ENCODE peak calls at places on chromosome 9, in four cellular contexts. One of them, this sample, is unnamed.

GRCh38 chr9:124632077-124632621 is 125.0 kb upstream of the NR5A1 start:
- DNase-seq in AG04450: no peak
- DNase-seq in SK-N-SH: no peak
- DNase-seq in AG09309: peak; percentile 35
- DNase-seq in this sample: no peak

GRCh38 chr9:88694625-88695024 is 159.6 kb downstream of the NXNL2 start:
- DNase-seq in AG09309: no peak
- DNase-seq in AG04450: peak; percentile 39
- DNase-seq in SK-N-SH: no peak
- DNase-seq in this sample: no peak

GRCh38 chr9:69122391-69123141 is 51.5 kb upstream of the TJP2 start:
- DNase-seq in AG04450: peak; percentile 63
- DNase-seq in AG09309: no peak
- DNase-seq in SK-N-SH: no peak
- DNase-seq in this sample: no peak

GRCh38 chr9:15142903-15143534 is 164.0 kb downstream of the TTC39B start:
- DNase-seq in SK-N-SH: peak; percentile 71
- DNase-seq in AG09309: no peak
- DNase-seq in AG04450: peak; percentile 24
- DNase-seq in this sample: no peak

GRCh38 chr9:36592801-36593583 is 20.3 kb downstream of the MELK start:
- DNase-seq in SK-N-SH: no peak
- DNase-seq in AG04450: no peak
- DNase-seq in AG09309: no peak
- DNase-seq in this sample: no peak

GRCh38 chr9:89576404-89576824 is 28.4 kb upstream of the GADD45G start:
- DNase-seq in AG04450: no peak
- DNase-seq in SK-N-SH: peak; percentile 37
- DNase-seq in AG09309: no peak
- DNase-seq in this sample: no peak

GRCh38 chr9:4228606-4229005 is 71.3 kb downstream of the GLIS3 start:
- DNase-seq in SK-N-SH: peak; percentile 27
- DNase-seq in AG09309: no peak
- DNase-seq in AG04450: no peak
- DNase-seq in this sample: no peak

GRCh38 chr9:113737414-113738271 is 138.5 kb upstream of the ZNF618 start:
- DNase-seq in AG04450: peak; percentile 1
- DNase-seq in AG09309: peak; percentile 20
- DNase-seq in SK-N-SH: peak; percentile 50
- DNase-seq in this sample: peak; percentile 44

DNA sequence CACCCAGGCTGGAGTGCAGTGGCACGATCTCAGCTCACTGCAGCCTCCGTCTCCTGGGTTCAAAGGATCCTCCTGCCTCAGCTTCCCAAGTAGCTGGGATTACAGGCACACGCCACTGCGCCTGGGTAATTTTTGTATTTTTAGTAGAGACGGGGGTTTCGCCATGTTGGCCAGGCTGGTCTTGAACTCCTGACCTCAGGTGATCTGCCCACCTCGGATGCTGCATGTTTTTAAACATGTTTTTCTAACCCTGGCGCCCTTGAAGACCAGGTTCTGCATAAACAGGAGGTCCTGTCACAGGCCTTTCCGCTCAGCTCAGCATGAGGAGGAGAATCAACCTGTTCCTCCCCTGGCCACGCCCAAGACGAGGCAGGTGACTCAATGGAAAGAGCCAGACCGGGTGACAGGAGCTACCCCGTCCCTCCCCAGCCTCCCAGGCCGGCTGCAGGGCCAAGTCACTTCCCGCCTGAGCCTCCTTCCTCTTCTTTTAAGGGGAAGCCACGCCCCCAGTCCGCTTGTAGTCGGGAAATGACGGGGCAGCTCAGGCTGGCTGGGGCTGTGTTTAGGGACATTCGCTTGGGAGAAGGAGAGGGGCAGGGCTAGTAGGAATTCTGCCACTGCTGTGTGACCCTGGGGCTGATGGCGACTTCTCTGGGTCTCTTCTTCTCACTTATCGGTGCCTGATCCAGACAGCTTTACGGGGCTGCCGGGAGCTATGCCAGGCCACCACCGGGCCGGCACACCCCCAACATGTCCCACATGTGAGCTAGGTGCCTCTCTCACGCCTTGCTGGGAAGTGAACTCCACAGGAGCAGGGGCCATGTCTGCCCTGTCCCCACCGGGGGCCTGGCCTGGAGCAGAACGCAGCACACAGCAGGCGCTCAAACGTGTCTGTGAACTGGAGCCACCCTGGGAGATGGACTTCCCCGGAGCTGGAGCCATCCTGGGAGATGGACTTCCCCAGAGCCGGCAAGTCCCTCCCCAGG is 6.1 kb downstream of the NOTCH1 start:
- DNase-seq in AG04450: no peak
- DNase-seq in SK-N-SH: no peak
- DNase-seq in AG09309: no peak
- DNase-seq in this sample: peak; percentile 93
- H3K4me3 ChIP-seq in AG04450: no peak overlapping the region
- H3K4me3 ChIP-seq in SK-N-SH: no peak overlapping the region
- H3K4me3 ChIP-seq in AG09309: no peak overlapping the region
- H3K4me3 ChIP-seq in this sample: no peak overlapping the region

DNA sequence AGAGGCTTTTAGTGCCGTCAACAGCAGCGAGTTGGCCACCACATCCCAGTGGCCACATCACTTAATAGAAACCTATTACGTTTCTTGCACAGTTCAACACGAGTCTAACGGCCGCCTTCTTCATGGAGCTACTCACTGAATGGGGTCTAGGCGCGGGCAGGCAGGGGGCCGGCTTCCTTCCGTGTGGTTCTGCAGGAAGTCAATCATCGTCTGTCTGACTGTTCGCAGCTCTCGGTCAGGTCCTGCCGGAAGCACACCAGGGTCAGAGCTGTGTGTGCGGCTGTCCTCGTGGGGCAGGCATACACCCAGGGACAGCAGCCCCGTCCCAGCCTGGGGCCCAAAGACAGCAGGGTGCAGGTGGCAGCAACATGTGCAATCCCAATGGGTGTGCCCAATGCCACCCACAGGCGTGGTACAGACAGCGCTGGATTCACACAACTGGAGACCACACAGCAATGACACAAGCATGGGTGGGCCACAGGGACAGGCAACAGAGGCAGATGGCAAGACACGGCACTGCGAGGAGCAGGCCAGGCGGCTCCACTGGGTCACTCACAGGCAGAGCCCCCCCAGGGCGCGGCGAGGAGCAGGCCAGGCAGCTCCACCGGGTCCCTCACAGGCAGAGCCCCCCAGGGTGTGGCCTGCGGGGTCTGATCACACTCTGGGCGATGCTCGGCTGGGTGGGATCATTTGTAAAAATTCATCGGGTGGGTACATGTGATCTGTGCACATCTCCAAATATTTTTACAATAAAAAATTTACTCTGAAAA is 19.1 kb upstream of the LHX3 start:
- DNase-seq in SK-N-SH: no peak
- DNase-seq in AG04450: no peak
- DNase-seq in AG09309: no peak
- DNase-seq in this sample: no peak
- H3K4me3 ChIP-seq in SK-N-SH: no peak overlapping the region
- H3K4me3 ChIP-seq in AG04450: no peak overlapping the region
- H3K4me3 ChIP-seq in AG09309: no peak overlapping the region
- H3K4me3 ChIP-seq in this sample: no peak overlapping the region

DNA sequence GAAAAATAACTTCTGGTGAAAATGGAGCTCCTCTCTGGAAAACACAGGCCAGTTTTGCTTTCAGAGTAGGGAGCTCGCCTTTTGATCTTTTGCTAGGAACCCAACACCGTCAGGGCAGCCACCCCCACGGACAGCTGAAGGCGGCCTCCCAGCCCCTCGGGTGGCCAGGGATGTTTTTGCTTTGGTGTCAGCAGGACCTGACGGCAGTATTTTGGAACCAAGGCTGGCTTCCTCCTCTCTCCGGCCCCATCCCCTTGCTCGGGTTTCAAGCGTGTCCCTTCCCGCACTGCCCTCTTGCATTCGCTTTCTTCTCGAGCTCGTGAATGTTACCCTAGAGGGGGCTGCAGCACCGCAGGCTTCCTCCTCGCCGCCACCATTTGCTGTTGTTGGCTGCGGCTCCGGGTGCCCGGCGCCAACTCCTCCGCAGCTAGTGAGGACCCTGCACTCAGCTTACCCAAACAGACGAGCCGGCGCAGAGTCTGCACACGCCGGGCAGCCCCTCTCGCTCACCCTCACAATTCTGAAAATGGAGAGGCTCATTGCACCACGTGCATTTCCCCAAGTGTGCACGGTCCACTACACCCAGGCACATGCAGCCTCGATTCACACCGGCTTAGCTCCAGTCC is 35.5 kb upstream of the ADAMTSL1 start:
- DNase-seq in AG04450: no peak
- DNase-seq in SK-N-SH: peak; percentile 65
- DNase-seq in AG09309: no peak
- DNase-seq in this sample: peak; percentile 83
- H3K4me3 ChIP-seq in AG04450: peak overlapping the region; percentile 52
- H3K4me3 ChIP-seq in SK-N-SH: peak overlapping the region; percentile 58
- H3K4me3 ChIP-seq in AG09309: peak overlapping the region; percentile 38
- H3K4me3 ChIP-seq in this sample: no peak overlapping the region

DNA sequence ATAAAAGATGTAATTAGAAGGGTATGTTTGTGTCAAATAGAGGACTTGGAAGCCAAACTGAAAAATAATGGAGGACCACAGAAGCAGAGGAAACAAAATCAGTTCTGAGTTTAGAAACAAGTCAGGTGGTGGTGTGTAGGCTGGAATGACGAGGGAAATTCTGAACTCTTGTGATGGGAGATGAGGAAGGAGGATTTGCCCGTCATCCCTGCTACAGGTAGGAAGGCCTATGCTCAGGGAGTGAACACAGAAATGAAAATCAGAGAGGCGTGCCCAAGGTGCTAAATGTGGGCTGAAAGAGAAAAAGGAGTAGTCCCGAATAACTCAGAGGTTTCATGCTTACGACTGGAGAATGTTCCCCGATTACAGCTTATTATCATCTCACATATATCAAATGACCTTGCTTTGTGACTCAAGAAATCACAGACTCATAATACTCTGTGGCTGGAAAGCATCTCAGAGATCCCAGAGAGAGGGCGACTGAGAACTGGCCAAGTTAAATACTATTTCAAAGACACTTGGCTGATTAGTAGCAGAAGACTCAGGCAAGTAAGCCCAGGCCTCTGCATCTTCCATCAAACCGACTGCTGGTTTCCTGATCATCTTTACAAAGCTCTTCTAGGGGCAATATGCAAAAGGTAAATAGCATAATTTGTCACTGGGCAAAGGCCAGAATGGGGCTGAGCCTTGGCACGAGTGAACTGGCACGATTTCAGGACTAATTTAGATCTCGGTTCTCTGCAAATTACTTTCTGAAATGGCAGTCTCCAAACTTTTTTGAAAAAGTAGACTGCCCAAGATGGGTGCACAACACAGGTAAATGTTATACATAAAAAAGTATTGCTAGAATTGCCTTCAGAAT is 125.9 kb downstream of the SUSD1 start:
- DNase-seq in SK-N-SH: no peak
- DNase-seq in AG09309: peak; percentile 83
- DNase-seq in AG04450: no peak
- DNase-seq in this sample: no peak
- H3K4me3 ChIP-seq in SK-N-SH: no peak overlapping the region
- H3K4me3 ChIP-seq in AG09309: no peak overlapping the region
- H3K4me3 ChIP-seq in AG04450: no peak overlapping the region
- H3K4me3 ChIP-seq in this sample: no peak overlapping the region

GRCh38 chr9:22970434-22970975 is 523.9 kb downstream of the DMRTA1 start:
- DNase-seq in AG04450: no peak
- DNase-seq in AG09309: no peak
- DNase-seq in SK-N-SH: no peak
- DNase-seq in this sample: no peak
- H3K4me3 ChIP-seq in AG04450: no peak overlapping the region
- H3K4me3 ChIP-seq in AG09309: no peak overlapping the region
- H3K4me3 ChIP-seq in SK-N-SH: no peak overlapping the region
- H3K4me3 ChIP-seq in this sample: no peak overlapping the region

DNA sequence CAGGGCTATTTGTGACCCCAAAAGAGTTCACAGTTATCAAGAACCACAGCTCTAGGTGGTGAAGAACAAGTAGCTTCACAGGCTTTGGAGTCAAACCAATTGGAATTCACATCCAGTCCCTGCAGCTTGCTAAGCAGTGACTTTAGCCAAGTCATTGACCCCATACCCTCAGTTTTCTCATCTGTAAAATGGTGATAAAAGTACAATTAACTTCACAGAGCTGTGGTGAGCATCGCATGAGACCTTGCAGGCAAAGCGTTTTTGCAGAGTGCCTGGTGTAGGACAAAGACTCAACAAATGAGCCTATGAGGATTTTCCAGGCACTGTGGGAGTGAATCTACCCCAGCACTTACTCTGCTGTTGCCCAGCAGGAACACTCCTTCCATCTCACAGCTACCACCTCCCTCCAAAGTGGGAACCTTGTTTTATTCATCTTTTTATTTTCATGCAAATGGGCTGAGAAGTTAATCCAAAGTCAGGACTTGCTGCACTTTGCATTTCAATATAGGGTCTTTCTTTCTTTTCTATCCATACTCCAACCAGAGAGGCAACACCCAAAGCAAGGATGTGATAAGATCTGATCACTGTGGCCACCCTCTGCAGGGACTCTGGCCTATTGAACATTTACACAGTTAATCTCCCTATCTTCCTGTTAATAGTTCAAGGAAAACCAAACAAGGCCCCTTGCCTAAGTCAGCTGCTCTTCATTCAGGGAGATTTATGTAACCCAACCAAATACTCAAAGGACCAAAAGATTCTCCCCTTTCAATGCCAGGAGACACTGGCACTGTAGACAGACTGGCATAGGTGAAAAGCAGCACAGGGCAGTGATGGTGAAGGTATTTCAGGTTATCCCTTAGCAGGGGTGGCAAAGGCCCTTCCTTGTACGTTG is 41.9 kb downstream of the ABCA1 start:
- DNase-seq in AG09309: no peak
- DNase-seq in AG04450: no peak
- DNase-seq in SK-N-SH: no peak
- DNase-seq in this sample: peak; percentile 36
- H3K4me3 ChIP-seq in AG09309: no peak overlapping the region
- H3K4me3 ChIP-seq in AG04450: no peak overlapping the region
- H3K4me3 ChIP-seq in SK-N-SH: no peak overlapping the region
- H3K4me3 ChIP-seq in this sample: no peak overlapping the region

GRCh38 chr9:136667940-136668760 is 5.4 kb downstream of the EGFL7 start:
- DNase-seq in AG09309: no peak
- DNase-seq in SK-N-SH: no peak
- DNase-seq in AG04450: no peak
- DNase-seq in this sample: no peak

GRCh38 chr9:136665111-136665703 is 2.5 kb downstream of the EGFL7 start:
- DNase-seq in SK-N-SH: peak; percentile 92
- DNase-seq in AG09309: no peak
- DNase-seq in AG04450: no peak
- DNase-seq in this sample: no peak

GRCh38 chr9:136667217-136667939 is 4.7 kb downstream of the EGFL7 start:
- DNase-seq in AG09309: no peak
- DNase-seq in SK-N-SH: no peak
- DNase-seq in AG04450: no peak
- DNase-seq in this sample: no peak

GRCh38 chr9:136665704-136666363 is 3.1 kb downstream of the EGFL7 start:
- DNase-seq in AG09309: no peak
- DNase-seq in AG04450: no peak
- DNase-seq in SK-N-SH: peak; percentile 95
- DNase-seq in this sample: no peak

GRCh38 chr9:136666364-136667216 is 3.9 kb downstream of the EGFL7 start:
- DNase-seq in SK-N-SH: no peak
- DNase-seq in AG09309: no peak
- DNase-seq in AG04450: no peak
- DNase-seq in this sample: no peak
- H3K4me3 ChIP-seq in SK-N-SH: peak overlapping the region; percentile 39
- H3K4me3 ChIP-seq in AG09309: no peak overlapping the region
- H3K4me3 ChIP-seq in AG04450: peak overlapping the region; percentile 35
- H3K4me3 ChIP-seq in this sample: peak overlapping the region; percentile 18